ENCODE peak calls at places on chromosome 14, in nine cellular contexts. U is heart right ventricle, A is activated T-helper 1 cell treated with Interleukin-2 at 50 U/mL for 16 hours, P is lower lobe of right lung, C is occipital lobe, I is HCEC 1CT, O is stomach, T is foreskin fibroblast, L is NCI-H345. N is an unnamed sample.
A peak's percentile ranks its signal among the peaks of the same experiment; 100 is the strongest.

GRCh38 chr14:54946500-54946899 is 43.9 kb upstream of the GCH1 start:
- DNase-seq in C (no peak), T (no peak), U (no peak), O (no peak), P (no peak), I (no peak), A (no peak), L (no peak), N (no peak)

GRCh38 chr14:104383088-104383805 is 196.3 kb upstream of the C14orf180 start:
- DNase-seq in T (no peak), L (peak; percentile 54), U (no peak), I (no peak), C (no peak), P (no peak), O (no peak), A (no peak), N (no peak)

GRCh38 chr14:51119411-51120051 is 24.6 kb upstream of the TRIM9 start:
- DNase-seq in O (no peak), I (no peak), C (no peak), U (no peak), P (no peak), L (peak; percentile 76), A (no peak), T (no peak), N (no peak)

GRCh38 chr14:37816135-37816534 is 220.7 kb downstream of the TTC6 start:
- DNase-seq in A (no peak), U (no peak), O (no peak), I (no peak), L (no peak), P (no peak), T (no peak), C (no peak), N (no peak)

GRCh38 chr14:72451081-72451972 is 442.6 kb downstream of the DPF3 start:
- DNase-seq in I (no peak), T (no peak), P (no peak), A (peak; percentile 9), L (no peak), C (peak; percentile 20), U (no peak), O (no peak), N (no peak)

GRCh38 chr14:55802986-55803431 is 223.0 kb downstream of the KTN1 start:
- DNase-seq in O (no peak), A (no peak), I (peak; percentile 78), U (no peak), C (no peak), T (peak; percentile 51), L (no peak), P (no peak), N (no peak)

GRCh38 chr14:54175298-54175942 is 218.8 kb upstream of the BMP4 start:
- DNase-seq in I (peak; percentile 65), A (no peak), P (no peak), L (peak; percentile 76), U (no peak), O (peak; percentile 74), T (peak; percentile 88), C (peak; percentile 26), N (peak; percentile 5)

GRCh38 chr14:102264355-102264754 is 40.6 kb downstream of the MOK start:
- DNase-seq in A (no peak), L (no peak), I (no peak), C (no peak), U (no peak), T (no peak), O (no peak), P (no peak), N (no peak)

GRCh38 chr14:91058017-91058675 is 2.3 kb downstream of the RPS6KA5 start:
- DNase-seq in C (no peak), U (no peak), O (no peak), T (peak; percentile 19), P (no peak), I (peak; percentile 27), L (no peak), A (no peak), N (no peak)

GRCh38 chr14:51539571-51540037 is 112.1 kb upstream of the FRMD6 start:
- DNase-seq in O (no peak), I (peak; percentile 85), L (no peak), A (no peak), C (no peak), P (no peak), T (peak; percentile 89), U (no peak), N (no peak)

GRCh38 chr14:104998801-104999200 is 13.2 kb downstream of the CLBA1 start:
- DNase-seq in A (no peak), T (no peak), P (peak; percentile 39), O (no peak), C (no peak), U (no peak), I (no peak), L (peak; percentile 83), N (no peak)

GRCh38 chr14:64088647-64088964 is 205.6 kb downstream of the ESR2 start:
- DNase-seq in L (no peak), A (no peak), U (no peak), I (no peak), C (no peak), O (no peak), T (no peak), P (no peak), N (no peak)

GRCh38 chr14:68814376-68815287 is 21.8 kb upstream of the ZFP36L1 start:
- DNase-seq in L (peak; percentile 21), A (no peak), T (peak; percentile 67), C (no peak), O (no peak), U (no peak), I (peak; percentile 52), P (peak; percentile 59), N (peak; percentile 12)

GRCh38 chr14:38948171-38948570 is 154.9 kb downstream of the SEC23A start:
- DNase-seq in A (no peak), U (no peak), L (no peak), C (no peak), I (no peak), T (peak; percentile 24), O (no peak), P (no peak), N (peak; percentile 15)

GRCh38 chr14:96917442-96917963 is 120.3 kb downstream of the VRK1 start:
- DNase-seq in U (no peak), T (no peak), L (no peak), I (no peak), C (no peak), P (no peak), A (no peak), O (no peak), N (no peak)

N was measured in anterior cingulate cortex.